ENCODE peak calls at places on chromosomes 5 and 9, in five cellular contexts. P, H, I, C and Y are unnamed samples.

GRCh38 chr9:22067196-22067595 is 58.1 kb upstream of the CDKN2B start:
- DNase-seq in P (no peak), C (no peak), H (no peak), I (no peak), Y (no peak)

GRCh38 chr9:97504381-97505216 is 3.1 kb downstream of the TMOD1 start:
- DNase-seq in I (no peak), P (no peak), C (no peak), H (no peak), Y (no peak)

GRCh38 chr9:69030851-69031645 is 4.5 kb upstream of the FXN start:
- DNase-seq in I (no peak), H (no peak), P (no peak), C (no peak), Y (no peak)

GRCh38 chr5:34691326-34691725 is 35.2 kb downstream of the RAI14 start:
- DNase-seq in I (no peak), P (no peak), H (no peak), C (no peak), Y (no peak)

GRCh38 chr5:4549351-4549750 is 590.8 kb upstream of the ADAMTS16 start:
- DNase-seq in P (no peak), I (no peak), H (no peak), C (no peak), Y (no peak)

GRCh38 chr5:157513182-157513581 is 53.2 kb downstream of the NIPAL4 start:
- DNase-seq in C (no peak), P (no peak), H (no peak), I (no peak), Y (no peak)

GRCh38 chr5:27034531-27034930 is 3.9 kb downstream of the CDH9 start:
- DNase-seq in I (no peak), C (no peak), H (no peak), P (no peak), Y (no peak)

GRCh38 chr5:45695011-45695667 is 1.0 kb downstream of the HCN1 start:
- DNase-seq in C (no peak), I (no peak), H (no peak), P (no peak), Y (peak; percentile 52)

GRCh38 chr5:17190242-17190778 is 27.1 kb upstream of the BASP1 start:
- DNase-seq in P (peak; percentile 66), C (no peak), H (peak; percentile 23), I (peak; percentile 43), Y (peak; percentile 80)

GRCh38 chr9:89387970-89388867 is 69.9 kb downstream of the SECISBP2 start:
- DNase-seq in H (peak; percentile 65), P (peak; percentile 23), C (no peak), I (no peak), Y (no peak)

GRCh38 chr5:96968614-96969013 is 32.7 kb downstream of the LNPEP start:
- DNase-seq in I (no peak), C (no peak), P (no peak), H (no peak), Y (no peak)

GRCh38 chr9:16119861-16120641 is 567.2 kb downstream of the CCDC171 start:
- DNase-seq in C (no peak), H (no peak), P (no peak), I (no peak), Y (peak; percentile 11)

GRCh38 chr5:35264509-35264908 is 34.2 kb upstream of the PRLR start:
- DNase-seq in H (no peak), C (no peak), P (no peak), I (no peak), Y (no peak)

GRCh38 chr5:9188956-9189355 is 356.9 kb downstream of the SEMA5A start:
- DNase-seq in C (no peak), P (no peak), H (no peak), I (no peak), Y (no peak)

GRCh38 chr9:81396528-81396927 is 292.8 kb downstream of the TLE1 start:
- DNase-seq in P (no peak), C (no peak), I (no peak), H (no peak), Y (no peak)

GRCh38 chr9:131892162-131892707 is 152.4 kb upstream of the RAPGEF1 start:
- DNase-seq in C (no peak), P (no peak), H (no peak), I (no peak), Y (no peak)

DNA sequence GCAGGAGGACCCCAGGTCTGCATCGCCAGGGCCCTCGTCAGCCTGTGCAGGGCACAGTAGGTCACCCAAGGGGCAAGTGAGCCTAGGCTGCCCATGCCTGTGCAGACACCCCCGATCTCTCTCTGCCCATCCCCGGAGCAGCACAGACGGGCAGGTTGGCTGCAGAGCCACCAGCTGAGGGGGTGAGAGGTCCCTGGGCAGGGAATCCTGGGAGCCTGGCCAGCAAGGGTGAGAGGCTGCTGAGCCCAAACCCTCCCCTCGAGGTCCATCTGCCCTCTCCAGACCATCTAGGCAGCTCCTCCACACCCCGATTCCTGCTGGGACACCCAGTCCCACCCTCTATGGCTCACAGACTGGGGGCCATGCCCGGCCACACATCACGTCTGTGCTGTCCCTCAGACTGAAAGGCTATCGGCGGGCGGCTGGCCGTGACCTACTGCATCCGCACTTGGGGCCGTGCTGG is 2.8 kb upstream of the DPP7 start:
- DNase-seq in H (no peak), C (no peak), I (no peak), P (no peak), Y (no peak)
- H3K4me1 ChIP-seq in H (peaks cover 50% of the 10 kb centered on the region), C (peaks cover 16% of the 10 kb centered on the region), I (peaks cover 54% of the 10 kb centered on the region), P (peaks cover 13% of the 10 kb centered on the region), Y (no peaks in the 10 kb centered on the region)

DNA sequence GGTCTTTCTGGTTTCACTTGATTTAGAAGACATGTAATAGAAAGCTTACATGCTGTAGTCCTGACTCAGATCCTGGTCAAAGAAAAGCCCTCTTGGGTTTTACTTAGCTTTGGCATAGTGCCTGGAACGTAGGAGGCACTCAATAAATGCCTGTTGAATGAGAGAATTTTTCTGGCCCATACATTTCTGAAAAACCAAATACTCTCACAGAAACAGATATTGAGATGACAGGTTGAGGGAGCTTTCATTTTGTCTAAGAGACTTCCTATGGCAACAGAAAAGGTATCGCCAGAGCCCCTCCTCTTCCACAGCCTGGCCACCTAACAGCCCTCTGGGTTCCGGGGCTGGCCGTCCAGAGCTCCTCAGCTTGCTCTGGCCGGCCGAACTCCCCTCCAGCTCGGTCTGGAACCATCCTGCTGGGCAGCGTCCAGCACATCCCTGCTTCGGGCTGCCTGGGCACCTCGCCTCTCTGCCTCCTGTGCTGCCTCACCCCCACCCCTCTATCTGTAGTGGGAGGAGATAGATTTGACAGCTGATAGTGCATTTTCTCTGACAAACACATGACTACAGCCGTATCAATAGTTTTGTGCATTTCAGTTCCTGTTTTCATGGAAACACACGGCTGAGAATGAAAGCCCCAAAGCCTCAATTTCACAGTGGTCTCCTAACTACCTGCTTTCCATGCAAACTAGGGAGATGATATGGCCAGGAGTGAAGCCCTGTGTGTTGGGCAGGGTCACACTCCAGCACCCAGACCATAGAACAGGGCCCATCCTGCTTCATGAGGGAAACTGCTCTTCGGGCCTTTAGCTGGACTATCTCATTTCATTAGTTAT is 1.1 kb downstream of the IL4 start:
- DNase-seq in I (no peak), P (peak; percentile 45), H (peak; percentile 24), C (peak; percentile 93), Y (no peak)
- TF ChIP-seq JUNB in I (no peak), P (no peak), H (no peak), C (no peak), Y (no peak)

DNA sequence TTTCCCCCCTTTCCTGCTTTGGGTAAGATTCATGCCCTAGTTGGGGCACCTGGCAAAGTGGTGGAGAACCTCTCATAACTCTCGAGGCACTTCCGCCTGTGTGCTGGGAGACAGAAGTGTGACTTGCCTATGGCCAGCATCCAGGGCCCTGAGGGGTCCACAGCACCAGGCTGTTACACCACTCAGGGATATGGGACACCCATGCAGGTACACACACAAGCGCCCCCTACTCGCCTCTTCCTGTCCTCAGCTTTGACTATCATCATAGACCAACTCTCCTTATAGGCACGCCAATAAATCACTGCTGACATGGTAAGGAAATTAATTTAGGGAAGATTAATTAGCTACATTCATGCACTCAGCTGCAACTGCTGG is 45.4 kb downstream of the SHB start:
- DNase-seq in I (no peak), H (no peak), P (no peak), C (no peak), Y (no peak)
- H3K4me1 ChIP-seq in I (peaks cover 12% of the 10 kb centered on the region), H (peaks cover 100% of the 10 kb centered on the region), P (peaks cover 99% of the 10 kb centered on the region), C (no peaks in the 10 kb centered on the region), Y (peaks cover 75% of the 10 kb centered on the region)

GRCh38 chr5:174571662-174572397 is 152.6 kb upstream of the MSX2 start:
- DNase-seq in H (peak; percentile 28), I (no peak), P (peak; percentile 85), C (no peak), Y (peak; percentile 52)
- TF ChIP-seq JUNB in H (no peak), I (no peak), P (peak; percentile 42), C (no peak), Y (no peak)

DNA sequence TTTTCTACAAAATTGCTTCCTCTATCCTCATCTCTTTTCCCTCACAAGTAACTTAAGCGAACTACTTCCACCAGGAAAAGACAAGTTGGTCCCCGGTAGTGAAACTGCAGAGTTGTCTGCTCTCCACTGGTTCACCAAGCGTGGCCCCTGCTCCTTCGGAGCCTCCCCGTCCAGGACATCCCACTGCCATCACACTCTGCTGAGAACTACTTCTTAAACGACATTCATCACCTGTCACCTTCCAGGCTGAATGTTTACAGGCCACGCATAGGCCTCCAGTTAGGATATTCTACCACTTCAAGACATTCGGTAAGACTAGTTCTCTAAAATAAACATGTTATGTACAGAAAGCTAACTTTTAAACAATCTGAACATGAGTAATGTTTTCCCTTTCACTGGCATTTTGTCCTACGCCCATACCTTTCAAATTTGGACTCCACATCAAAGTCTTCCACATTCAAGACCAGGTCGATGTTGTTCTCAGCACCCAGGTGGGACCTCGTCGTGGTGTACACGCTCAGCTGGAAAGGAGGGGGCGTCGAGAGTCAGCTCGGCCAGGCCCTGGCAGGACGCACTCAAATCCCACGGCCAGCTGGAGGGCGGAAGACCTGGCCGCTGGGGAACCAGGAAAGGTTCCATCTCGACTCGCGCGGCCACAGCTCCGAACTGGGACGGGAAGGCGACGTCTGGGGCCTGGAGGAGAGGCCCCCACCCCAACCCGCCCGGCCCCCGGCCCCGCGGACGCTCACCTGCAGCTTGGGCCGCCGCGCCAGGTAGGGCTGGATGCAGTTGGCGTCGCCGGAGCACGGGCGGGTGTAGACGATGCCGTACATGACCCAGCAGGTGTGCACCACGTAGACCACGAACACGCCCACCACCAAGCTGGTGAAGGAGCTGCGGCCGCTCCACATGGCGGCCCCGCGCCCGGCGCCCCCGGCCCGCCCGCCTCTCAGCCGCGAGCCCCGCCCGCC is 683 bp downstream of the CLPTM1L start:
- DNase-seq in C (no peak), I (no peak), P (no peak), H (no peak), Y (peak; percentile 22)
- H3K4me1 ChIP-seq in C (peaks cover 28% of the 10 kb centered on the region), I (peaks cover 34% of the 10 kb centered on the region), P (peaks cover 19% of the 10 kb centered on the region), H (peaks cover 24% of the 10 kb centered on the region), Y (peaks cover 11% of the 10 kb centered on the region)